ENCODE peak calls at places on chromosomes 7 and 10, in six cellular contexts. One of them, this sample, is unnamed. For H3K4me1, the result is how much of the 10 kb centered on the place peaks cover.

GRCh38 chr7:103592844-103593243 is 146.8 kb upstream of the SLC26A5 start:
- DNase-seq in CD8-positive, alpha-beta memory T cell: no peak
- DNase-seq in tibial nerve: no peak
- DNase-seq in mesendoderm: no peak
- DNase-seq in thoracic aorta: no peak
- DNase-seq in aorta: no peak
- DNase-seq in this sample: no peak

GRCh38 chr7:154744226-154744860 is 258.6 kb downstream of the PAXIP1 start:
- DNase-seq in CD8-positive, alpha-beta memory T cell: no peak
- DNase-seq in tibial nerve: no peak
- DNase-seq in mesendoderm: peak
- DNase-seq in thoracic aorta: no peak
- DNase-seq in aorta: no peak
- DNase-seq in this sample: peak

GRCh38 chr10:105973252-105973877 is 1191.1 kb downstream of the SORCS1 start:
- DNase-seq in CD8-positive, alpha-beta memory T cell: no peak
- DNase-seq in tibial nerve: no peak
- DNase-seq in mesendoderm: no peak
- DNase-seq in thoracic aorta: no peak
- DNase-seq in aorta: no peak
- DNase-seq in this sample: no peak

GRCh38 chr10:33015798-33016547 is 57.9 kb upstream of the ITGB1 start:
- DNase-seq in CD8-positive, alpha-beta memory T cell: no peak
- DNase-seq in tibial nerve: no peak
- DNase-seq in mesendoderm: no peak
- DNase-seq in thoracic aorta: no peak
- DNase-seq in aorta: no peak
- DNase-seq in this sample: peak

GRCh38 chr7:32582036-32582435 is 86.7 kb downstream of the AVL9 start:
- DNase-seq in CD8-positive, alpha-beta memory T cell: no peak
- DNase-seq in tibial nerve: no peak
- DNase-seq in mesendoderm: no peak
- DNase-seq in thoracic aorta: no peak
- DNase-seq in aorta: no peak
- DNase-seq in this sample: no peak

GRCh38 chr10:124590216-124591122 is 128.8 kb downstream of the LHPP start:
- DNase-seq in CD8-positive, alpha-beta memory T cell: peak
- DNase-seq in tibial nerve: no peak
- DNase-seq in mesendoderm: no peak
- DNase-seq in thoracic aorta: no peak
- DNase-seq in aorta: peak
- DNase-seq in this sample: peak

GRCh38 chr7:113331155-113331898 is 213.0 kb upstream of the SMIM30 start:
- DNase-seq in CD8-positive, alpha-beta memory T cell: no peak
- DNase-seq in tibial nerve: no peak
- DNase-seq in mesendoderm: peak
- DNase-seq in thoracic aorta: no peak
- DNase-seq in aorta: no peak
- DNase-seq in this sample: no peak

GRCh38 chr10:84076047-84076388 is 63.3 kb upstream of the GHITM start:
- DNase-seq in CD8-positive, alpha-beta memory T cell: no peak
- DNase-seq in tibial nerve: no peak
- DNase-seq in mesendoderm: peak
- DNase-seq in thoracic aorta: no peak
- DNase-seq in aorta: no peak
- DNase-seq in this sample: peak

GRCh38 chr7:129536323-129536722 is 34.0 kb downstream of the SMKR1 start:
- DNase-seq in CD8-positive, alpha-beta memory T cell: no peak
- DNase-seq in tibial nerve: no peak
- DNase-seq in mesendoderm: peak
- DNase-seq in thoracic aorta: no peak
- DNase-seq in aorta: no peak
- DNase-seq in this sample: peak

DNA sequence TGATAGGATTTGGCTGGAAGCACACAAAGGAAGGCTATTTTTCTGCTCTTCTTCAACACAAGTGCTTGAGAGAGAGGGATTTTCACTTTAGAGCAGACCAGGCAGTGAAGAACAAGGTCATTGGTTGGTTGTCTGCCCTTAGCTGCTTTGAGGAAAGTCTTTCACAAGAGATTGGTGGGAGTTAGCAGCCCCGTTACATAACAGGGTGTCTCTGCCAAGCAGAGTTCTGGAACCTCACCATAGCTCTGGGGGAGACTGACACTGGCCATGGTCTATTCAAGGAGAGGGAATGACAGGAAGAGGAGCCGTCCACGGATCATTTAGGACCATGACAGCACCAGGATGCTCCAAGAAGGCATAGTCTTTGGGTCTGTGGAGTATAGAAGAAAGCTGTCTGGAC is 150.2 kb downstream of the CAMK1D start:
- DNase-seq in CD8-positive, alpha-beta memory T cell: no peak
- DNase-seq in tibial nerve: peak
- DNase-seq in mesendoderm: no peak
- DNase-seq in thoracic aorta: no peak
- DNase-seq in aorta: peak
- DNase-seq in this sample: no peak
- H3K27ac ChIP-seq in CD8-positive, alpha-beta memory T cell: no peak
- H3K27ac ChIP-seq in tibial nerve: no peak
- H3K27ac ChIP-seq in mesendoderm: no peak
- H3K27ac ChIP-seq in thoracic aorta: no peak
- H3K27ac ChIP-seq in aorta: no peak
- H3K27ac ChIP-seq in this sample: no peak

GRCh38 chr7:152050547-152050971 is 25.1 kb downstream of the GALNT11 start:
- DNase-seq in CD8-positive, alpha-beta memory T cell: no peak
- DNase-seq in tibial nerve: no peak
- DNase-seq in mesendoderm: peak
- DNase-seq in thoracic aorta: no peak
- DNase-seq in aorta: no peak
- DNase-seq in this sample: peak

GRCh38 chr7:152056621-152057274 is 31.3 kb downstream of the GALNT11 start:
- DNase-seq in CD8-positive, alpha-beta memory T cell: no peak
- DNase-seq in tibial nerve: no peak
- DNase-seq in mesendoderm: no peak
- DNase-seq in thoracic aorta: no peak
- DNase-seq in aorta: no peak
- DNase-seq in this sample: no peak

GRCh38 chr7:152051968-152052367 is 26.5 kb downstream of the GALNT11 start:
- DNase-seq in CD8-positive, alpha-beta memory T cell: no peak
- DNase-seq in tibial nerve: no peak
- DNase-seq in mesendoderm: no peak
- DNase-seq in thoracic aorta: no peak
- DNase-seq in aorta: no peak
- DNase-seq in this sample: no peak

GRCh38 chr7:152054377-152055230 is 29.1 kb downstream of the GALNT11 start:
- DNase-seq in CD8-positive, alpha-beta memory T cell: no peak
- DNase-seq in tibial nerve: peak
- DNase-seq in mesendoderm: no peak
- DNase-seq in thoracic aorta: no peak
- DNase-seq in aorta: no peak
- DNase-seq in this sample: peak

DNA sequence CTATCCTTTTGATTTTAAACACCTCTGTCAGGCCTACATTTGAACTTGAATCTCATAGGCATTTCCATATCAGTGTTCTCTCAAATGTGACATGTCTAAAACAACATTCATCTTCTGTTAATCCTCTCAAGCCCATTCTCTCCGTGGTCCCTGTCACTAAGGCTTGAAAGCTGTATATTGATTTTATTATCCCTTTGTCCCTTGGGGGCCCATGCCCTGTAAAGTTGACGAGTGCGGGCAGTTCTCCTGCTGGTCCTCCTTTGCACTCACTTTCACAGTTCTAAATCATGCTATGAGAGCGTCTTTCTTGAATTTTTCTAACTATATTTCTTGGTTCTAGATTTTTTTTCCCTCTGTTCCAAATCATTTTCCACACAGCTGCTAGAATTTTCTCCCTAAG is 27.3 kb downstream of the GALNT11 start:
- DNase-seq in CD8-positive, alpha-beta memory T cell: no peak
- DNase-seq in tibial nerve: no peak
- DNase-seq in mesendoderm: no peak
- DNase-seq in thoracic aorta: no peak
- DNase-seq in aorta: no peak
- DNase-seq in this sample: no peak
- H3K4me1 ChIP-seq in CD8-positive, alpha-beta memory T cell: under half
- H3K4me1 ChIP-seq in tibial nerve: under half
- H3K4me1 ChIP-seq in mesendoderm: under half
- H3K4me1 ChIP-seq in thoracic aorta: under half
- H3K4me1 ChIP-seq in aorta: under half
- H3K4me1 ChIP-seq in this sample: under half

DNA sequence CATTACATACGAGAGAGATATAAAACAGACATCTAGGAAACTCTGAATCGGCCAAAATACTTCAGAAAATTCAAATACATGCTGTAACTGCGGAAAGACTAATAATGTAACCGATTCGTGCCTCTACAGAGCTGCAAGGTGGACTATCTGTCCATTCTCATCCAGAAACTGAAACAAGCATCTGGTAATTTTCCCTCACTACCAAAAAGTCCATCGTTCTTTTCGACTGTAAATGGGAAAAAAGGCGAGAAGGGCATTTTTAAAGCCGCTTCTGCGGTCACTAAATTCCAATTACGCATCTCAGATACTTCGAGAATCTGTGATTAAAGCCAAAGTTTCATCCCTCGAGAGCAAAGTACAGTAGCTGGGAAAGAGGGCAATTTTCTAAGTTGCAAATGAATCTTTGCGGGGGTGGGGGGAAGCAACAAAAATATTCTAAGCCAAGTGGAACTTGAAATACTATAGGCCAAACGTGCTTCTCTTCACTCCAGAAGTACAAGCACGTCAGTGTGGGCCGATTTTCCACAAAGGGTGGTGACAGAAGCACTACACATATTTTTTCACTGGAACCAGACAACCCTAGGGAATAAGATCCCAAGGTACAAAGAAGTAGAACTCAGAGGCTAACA is 1.2 kb downstream of the OGA start:
- DNase-seq in CD8-positive, alpha-beta memory T cell: no peak
- DNase-seq in tibial nerve: no peak
- DNase-seq in mesendoderm: no peak
- DNase-seq in thoracic aorta: no peak
- DNase-seq in aorta: no peak
- DNase-seq in this sample: peak
- H3K27ac ChIP-seq in CD8-positive, alpha-beta memory T cell: peak
- H3K27ac ChIP-seq in tibial nerve: peak
- H3K27ac ChIP-seq in mesendoderm: peak
- H3K27ac ChIP-seq in thoracic aorta: peak
- H3K27ac ChIP-seq in aorta: no peak
- H3K27ac ChIP-seq in this sample: peak

GRCh38 chr10:685613-686012 is 3.9 kb downstream of the DIP2C start:
- DNase-seq in CD8-positive, alpha-beta memory T cell: no peak
- DNase-seq in tibial nerve: no peak
- DNase-seq in mesendoderm: no peak
- DNase-seq in thoracic aorta: no peak
- DNase-seq in aorta: peak
- DNase-seq in this sample: no peak

GRCh38 chr10:681670-682318 is 7.7 kb downstream of the DIP2C start:
- DNase-seq in CD8-positive, alpha-beta memory T cell: no peak
- DNase-seq in tibial nerve: no peak
- DNase-seq in mesendoderm: no peak
- DNase-seq in thoracic aorta: no peak
- DNase-seq in aorta: peak
- DNase-seq in this sample: peak

GRCh38 chr10:683448-684071 is 5.9 kb downstream of the DIP2C start:
- DNase-seq in CD8-positive, alpha-beta memory T cell: no peak
- DNase-seq in tibial nerve: no peak
- DNase-seq in mesendoderm: no peak
- DNase-seq in thoracic aorta: peak
- DNase-seq in aorta: peak
- DNase-seq in this sample: peak

GRCh38 chr10:680745-681144 is 8.7 kb downstream of the DIP2C start:
- DNase-seq in CD8-positive, alpha-beta memory T cell: no peak
- DNase-seq in tibial nerve: no peak
- DNase-seq in mesendoderm: no peak
- DNase-seq in thoracic aorta: no peak
- DNase-seq in aorta: peak
- DNase-seq in this sample: no peak

DNA sequence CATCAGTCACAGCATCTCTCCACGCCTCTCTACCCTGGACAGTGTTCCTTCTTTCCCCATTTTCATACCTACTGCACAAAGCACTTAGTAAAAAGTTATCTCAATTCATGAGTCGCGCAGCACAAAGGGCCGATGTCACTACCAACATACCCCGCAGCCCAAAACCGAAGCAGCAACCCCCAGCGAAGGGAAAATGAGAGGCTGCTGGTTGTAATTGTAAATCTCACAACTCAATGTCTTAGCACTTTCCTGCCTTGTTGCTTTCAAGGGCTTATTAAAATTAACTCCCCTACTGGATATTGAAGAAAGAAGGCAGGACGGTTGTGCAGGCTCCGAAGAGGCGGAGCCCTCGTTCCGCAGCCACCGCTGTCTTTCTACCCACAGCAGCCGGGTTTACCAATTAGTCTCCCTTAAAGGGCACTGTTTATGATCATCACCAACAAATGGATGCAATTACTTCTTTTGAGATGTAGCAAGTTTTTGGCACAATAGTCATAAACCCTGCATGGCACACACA is 6.5 kb downstream of the DIP2C start:
- DNase-seq in CD8-positive, alpha-beta memory T cell: no peak
- DNase-seq in tibial nerve: no peak
- DNase-seq in mesendoderm: no peak
- DNase-seq in thoracic aorta: no peak
- DNase-seq in aorta: no peak
- DNase-seq in this sample: peak
- H3K4me1 ChIP-seq in CD8-positive, alpha-beta memory T cell: under half
- H3K4me1 ChIP-seq in tibial nerve: half or more
- H3K4me1 ChIP-seq in mesendoderm: under half
- H3K4me1 ChIP-seq in thoracic aorta: under half
- H3K4me1 ChIP-seq in aorta: under half
- H3K4me1 ChIP-seq in this sample: under half

GRCh38 chr7:7581531-7582179 is 15.0 kb downstream of the MIOS start:
- DNase-seq in CD8-positive, alpha-beta memory T cell: no peak
- DNase-seq in tibial nerve: no peak
- DNase-seq in mesendoderm: peak
- DNase-seq in thoracic aorta: no peak
- DNase-seq in aorta: no peak
- DNase-seq in this sample: no peak

GRCh38 chr7:7579638-7580037 is 13.0 kb downstream of the MIOS start:
- DNase-seq in CD8-positive, alpha-beta memory T cell: no peak
- DNase-seq in tibial nerve: no peak
- DNase-seq in mesendoderm: no peak
- DNase-seq in thoracic aorta: no peak
- DNase-seq in aorta: no peak
- DNase-seq in this sample: no peak

GRCh38 chr7:7583731-7584130 is 17.0 kb downstream of the MIOS start:
- DNase-seq in CD8-positive, alpha-beta memory T cell: no peak
- DNase-seq in tibial nerve: no peak
- DNase-seq in mesendoderm: no peak
- DNase-seq in thoracic aorta: no peak
- DNase-seq in aorta: no peak
- DNase-seq in this sample: no peak

GRCh38 chr7:7585241-7585928 is 18.7 kb downstream of the MIOS start:
- DNase-seq in CD8-positive, alpha-beta memory T cell: no peak
- DNase-seq in tibial nerve: no peak
- DNase-seq in mesendoderm: no peak
- DNase-seq in thoracic aorta: no peak
- DNase-seq in aorta: no peak
- DNase-seq in this sample: no peak
- H3K27ac ChIP-seq in CD8-positive, alpha-beta memory T cell: no peak
- H3K27ac ChIP-seq in tibial nerve: no peak
- H3K27ac ChIP-seq in mesendoderm: no peak
- H3K27ac ChIP-seq in thoracic aorta: no peak
- H3K27ac ChIP-seq in aorta: no peak
- H3K27ac ChIP-seq in this sample: no peak

This sample was measured in osteoblast.